ENCODE peak calls at places on chromosome 20, in five cellular contexts. V, L, S, F and R are unnamed samples. For H3K36me3 and H3K9me3, the result is how much of the 10 kb centered on the place peaks cover.

GRCh38 chr20:19850190-19850533 is 92.1 kb downstream of the RIN2 start:
- DNase-seq in S (no peak), F (no peak), L (no peak), V (no peak), R (no peak)

GRCh38 chr20:5674176-5674660 is 76.0 kb upstream of the SHLD1 start:
- DNase-seq in V (peak), S (no peak), F (no peak), L (no peak), R (no peak)

GRCh38 chr20:35698298-35699126 is 640 bp downstream of the NFS1 start:
- DNase-seq in F (no peak), V (no peak), L (no peak), S (no peak), R (peak)

GRCh38 chr20:15005300-15005986 is 668.0 kb upstream of the FLRT3 start:
- DNase-seq in F (no peak), V (no peak), L (no peak), S (no peak), R (no peak)

GRCh38 chr20:5073154-5074049 is 46.4 kb downstream of the PCNA start:
- DNase-seq in V (no peak), S (peak), L (peak), F (peak), R (peak)

GRCh38 chr20:38272961-38273360 is 12.4 kb upstream of the KIAA1755 start:
- DNase-seq in S (no peak), F (no peak), V (no peak), L (peak), R (peak)

GRCh38 chr20:17854307-17854903 is 114.2 kb downstream of the SNX5 start:
- DNase-seq in V (no peak), L (peak), S (peak), F (no peak), R (peak)

GRCh38 chr20:17026346-17026745 is 200.5 kb upstream of the PCSK2 start:
- DNase-seq in V (no peak), L (no peak), F (no peak), S (no peak), R (no peak)

GRCh38 chr20:32327087-32327681 is 30.9 kb upstream of the ASXL1 start:
- DNase-seq in L (no peak), S (no peak), V (no peak), F (no peak), R (no peak)

GRCh38 chr20:31853481-31853880 is 8.1 kb upstream of the FOXS1 start:
- DNase-seq in F (no peak), L (no peak), S (peak), V (no peak), R (no peak)

GRCh38 chr20:3902041-3902440 is 12.9 kb downstream of the PANK2 start:
- DNase-seq in V (no peak), L (no peak), F (no peak), S (no peak), R (no peak)

GRCh38 chr20:3900187-3900604 is 11.0 kb downstream of the PANK2 start:
- DNase-seq in S (no peak), V (no peak), L (no peak), F (no peak), R (no peak)

GRCh38 chr20:3898639-3899038 is 9.5 kb downstream of the PANK2 start:
- DNase-seq in L (no peak), S (no peak), F (no peak), V (no peak), R (no peak)

GRCh38 chr20:3902446-3902845 is 13.3 kb downstream of the PANK2 start:
- DNase-seq in L (no peak), V (no peak), F (no peak), S (no peak), R (no peak)

GRCh38 chr20:3901028-3901746 is 12.0 kb downstream of the PANK2 start:
- DNase-seq in V (no peak), F (no peak), L (no peak), S (no peak), R (no peak)
- H3K4me3 ChIP-seq in V (no peak), F (peak), L (peak), S (no peak), R (no peak)

GRCh38 chr20:48676125-48676524 is 151.7 kb downstream of the PREX1 start:
- DNase-seq in L (no peak), S (no peak), F (no peak), V (no peak), R (no peak)
- H3K36me3 ChIP-seq in L (under half), S (under half), F (half or more), V (under half), R (under half)

GRCh38 chr20:45735988-45736387 is 13.8 kb downstream of the SPINT4 start:
- DNase-seq in F (no peak), V (no peak), S (no peak), L (no peak), R (no peak)
- H3K9me3 ChIP-seq in F (under half), V (under half), S (under half), L (under half), R (under half)

GRCh38 chr20:237479-237878 is 10.4 kb downstream of the DEFB129 start:
- DNase-seq in F (no peak), V (no peak), L (no peak), S (no peak), R (no peak)

GRCh38 chr20:235891-236290 is 8.8 kb downstream of the DEFB129 start:
- DNase-seq in L (peak), V (no peak), S (no peak), F (no peak), R (no peak)

DNA sequence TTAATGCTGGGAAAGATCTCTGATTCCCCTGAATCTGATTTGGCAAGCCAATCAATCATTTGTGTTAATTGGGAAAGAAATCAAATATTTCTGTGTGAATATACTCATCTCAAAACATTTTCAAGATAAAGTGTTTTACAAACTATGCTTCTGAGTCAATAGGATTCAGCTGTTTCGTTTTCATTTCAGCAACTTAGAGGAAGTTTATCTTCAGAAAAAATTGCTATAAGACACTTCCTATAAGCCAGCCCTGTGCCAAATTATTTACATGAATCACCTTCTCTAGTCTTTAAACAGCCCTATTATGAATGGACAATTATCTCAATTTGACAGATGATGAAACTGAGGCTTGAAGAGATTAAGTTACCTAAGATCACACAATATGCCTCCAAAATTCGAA is 10.9 kb downstream of the DEFB129 start:
- DNase-seq in L (no peak), V (no peak), S (no peak), F (no peak), R (no peak)
- H3K4me3 ChIP-seq in L (no peak), V (no peak), S (no peak), F (peak), R (no peak)

DNA sequence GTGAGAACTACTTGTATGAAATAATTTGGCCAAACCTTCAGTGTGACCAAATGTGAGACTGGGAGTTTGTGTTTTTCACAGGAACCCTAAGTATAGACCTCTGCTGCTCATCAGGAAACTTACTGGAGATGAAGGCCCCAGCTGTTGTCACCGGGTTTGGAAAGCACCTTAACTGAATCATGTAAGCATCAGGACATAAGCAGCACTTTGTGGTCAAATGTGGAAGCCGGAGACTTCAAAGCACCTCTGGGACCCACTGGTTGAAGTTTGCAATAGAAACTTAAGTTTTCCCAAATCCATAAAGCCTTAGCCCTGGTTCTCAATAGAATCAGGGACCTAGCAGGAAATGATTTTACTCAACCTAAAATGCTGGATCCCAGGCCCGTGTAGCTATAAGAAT is 14.3 kb downstream of the TTPAL start:
- DNase-seq in V (no peak), S (no peak), L (no peak), F (no peak), R (no peak)
- H3K36me3 ChIP-seq in V (under half), S (half or more), L (half or more), F (half or more), R (half or more)

GRCh38 chr20:59688999-59689398 is 84.7 kb downstream of the PHACTR3 start:
- DNase-seq in V (no peak), L (no peak), S (no peak), F (no peak), R (no peak)
- H3K9me3 ChIP-seq in V (under half), L (under half), S (under half), F (under half), R (under half)